ENCODE peak calls at places on chromosomes 6 and 20, in nine cellular contexts. B, N, W, J, M, S, K, F and O are unnamed samples.
A peak's percentile ranks its signal among the peaks of the same experiment; 100 is the strongest.

GRCh38 chr6:130376921-130377320 is 11.1 kb downstream of the TMEM200A start:
- DNase-seq in B (no peak), N (no peak), W (no peak), J (no peak), M (no peak), S (no peak), K (no peak), F (no peak), O (no peak)

GRCh38 chr6:156021746-156022396 is 566.2 kb upstream of the NOX3 start:
- DNase-seq in B (no peak), N (no peak), W (no peak), J (no peak), M (peak; percentile 90), S (peak; percentile 22), K (no peak), F (no peak), O (no peak)

GRCh38 chr6:146950351-146950835 is 253.8 kb upstream of the STXBP5 start:
- DNase-seq in B (no peak), N (peak; percentile 16), W (peak; percentile 33), J (peak; percentile 50), M (peak; percentile 28), S (no peak), K (no peak), F (peak; percentile 45), O (no peak)

GRCh38 chr20:51760905-51761544 is 7.2 kb downstream of the ATP9A start:
- DNase-seq in B (no peak), N (no peak), W (no peak), J (no peak), M (peak; percentile 92), S (peak; percentile 71), K (no peak), F (peak; percentile 89), O (no peak)

GRCh38 chr20:44203161-44203560 is 7.4 kb downstream of the OSER1 start:
- DNase-seq in B (no peak), N (no peak), W (no peak), J (no peak), M (peak; percentile 77), S (no peak), K (peak; percentile 29), F (no peak), O (no peak)

GRCh38 chr6:104689551-104690205 is 170.0 kb downstream of the HACE1 start:
- DNase-seq in B (no peak), N (no peak), W (no peak), J (no peak), M (peak; percentile 70), S (no peak), K (no peak), F (no peak), O (no peak)

GRCh38 chr6:56690519-56691200 is 48.0 kb upstream of the DST start:
- DNase-seq in B (no peak), N (no peak), W (no peak), J (no peak), M (peak; percentile 82), S (peak; percentile 80), K (no peak), F (peak; percentile 70), O (no peak)

GRCh38 chr6:132391391-132392291 is 9.6 kb downstream of the MOXD1 start:
- DNase-seq in B (no peak), N (no peak), W (peak; percentile 23), J (peak; percentile 53), M (peak; percentile 94), S (peak; percentile 68), K (peak; percentile 21), F (no peak), O (no peak)

GRCh38 chr6:107736713-107737396 is 87.3 kb downstream of the SCML4 start:
- DNase-seq in B (no peak), N (no peak), W (no peak), J (no peak), M (no peak), S (no peak), K (no peak), F (no peak), O (no peak)

GRCh38 chr6:145744619-145745018 is 9.3 kb upstream of the EPM2A start:
- DNase-seq in B (no peak), N (no peak), W (no peak), J (no peak), M (no peak), S (no peak), K (no peak), F (no peak), O (no peak)

GRCh38 chr6:20237677-20238460 is 25.6 kb upstream of the MBOAT1 start:
- DNase-seq in B (no peak), N (no peak), W (no peak), J (no peak), M (no peak), S (no peak), K (no peak), F (no peak), O (no peak)

GRCh38 chr20:35738410-35739179 is 3.5 kb downstream of the RBM39 start:
- DNase-seq in B (no peak), N (no peak), W (no peak), J (no peak), M (no peak), S (no peak), K (no peak), F (no peak), O (no peak)

GRCh38 chr20:31687777-31688176 is 34.9 kb downstream of the BCL2L1 start:
- DNase-seq in B (no peak), N (no peak), W (no peak), J (no peak), M (no peak), S (no peak), K (no peak), F (no peak), O (no peak)